ENCODE peak calls at places on chromosome 11, in four cellular contexts. O, V, R and U are unnamed samples.

GRCh38 chr11:126978911-126979310 is 21.7 kb downstream of the KIRREL3 start:
- DNase-seq in O (no peak), V (no peak), R (peak), U (no peak)

GRCh38 chr11:57644748-57645715 is 4.7 kb downstream of the YPEL4 start:
- DNase-seq in O (peak), V (peak), R (peak), U (peak)

GRCh38 chr11:46295312-46295995 is 18.0 kb downstream of the CREB3L1 start:
- DNase-seq in O (peak), V (peak), R (peak), U (peak)

GRCh38 chr11:64809781-64810241 is 540 bp downstream of the MEN1 start:
- DNase-seq in O (peak), V (no peak), R (no peak), U (no peak)

GRCh38 chr11:20913113-20913512 is 243.7 kb downstream of the NELL1 start:
- DNase-seq in O (no peak), V (no peak), R (no peak), U (no peak)

GRCh38 chr11:69541001-69541285 is 59.5 kb downstream of the LINC01488 start:
- DNase-seq in O (no peak), V (peak), R (no peak), U (no peak)

GRCh38 chr11:31800398-31801265 is 10.5 kb downstream of the PAX6 start:
- DNase-seq in O (no peak), V (no peak), R (no peak), U (no peak)

GRCh38 chr11:58726594-58727414 is 4.9 kb downstream of the GLYAT start:
- DNase-seq in O (no peak), V (no peak), R (peak), U (no peak)

GRCh38 chr11:121414141-121414918 is 37.8 kb upstream of the SORL1 start:
- DNase-seq in O (no peak), V (no peak), R (no peak), U (no peak)

GRCh38 chr11:77361184-77361583 is 59.7 kb upstream of the GDPD4 start:
- DNase-seq in O (no peak), V (peak), R (no peak), U (no peak)

GRCh38 chr11:11243790-11244469 is 109.1 kb downstream of the CSNK2A3 start:
- DNase-seq in O (peak), V (peak), R (peak), U (no peak)

GRCh38 chr11:121372028-121372427 is 79.5 kb downstream of the SC5D start:
- DNase-seq in O (no peak), V (no peak), R (no peak), U (no peak)

GRCh38 chr11:17551347-17552040 is 4.4 kb downstream of the OTOG start:
- DNase-seq in O (no peak), V (no peak), R (peak), U (no peak)

GRCh38 chr11:79062814-79063762 is 377.7 kb downstream of the TENM4 start:
- DNase-seq in O (no peak), V (peak), R (no peak), U (no peak)

GRCh38 chr11:75862437-75862836 is 47.4 kb downstream of the UVRAG start:
- DNase-seq in O (no peak), V (no peak), R (no peak), U (no peak)

GRCh38 chr11:64868904-64869570 is 9.4 kb downstream of the EHD1 start:
- DNase-seq in O (no peak), V (peak), R (peak), U (no peak)

GRCh38 chr11:120832609-120833221 is 191.2 kb upstream of the TBCEL start:
- DNase-seq in O (no peak), V (no peak), R (peak), U (peak)

GRCh38 chr11:94671553-94672366 is 96.4 kb upstream of the AMOTL1 start:
- DNase-seq in O (no peak), V (peak), R (no peak), U (no peak)

GRCh38 chr11:78022397-78023396 is at the start of gene KCTD14:
- DNase-seq in O (no peak), V (peak), R (peak), U (no peak)

GRCh38 chr11:73158356-73159051 is 16.4 kb upstream of the FCHSD2 start:
- DNase-seq in O (no peak), V (peak), R (no peak), U (no peak)

GRCh38 chr11:125952973-125953372 is 7.1 kb downstream of the VSIG10L2 start:
- DNase-seq in O (no peak), V (no peak), R (peak), U (no peak)

GRCh38 chr11:112310414-112310813 is 49.8 kb upstream of the PLET1 start:
- DNase-seq in O (no peak), V (no peak), R (no peak), U (no peak)

GRCh38 chr11:61152816-61153592 is 8.2 kb downstream of the VPS37C start:
- DNase-seq in O (no peak), V (peak), R (no peak), U (no peak)

GRCh38 chr11:46112961-46113617 is 8.2 kb downstream of the PHF21A start:
- DNase-seq in O (no peak), V (peak), R (no peak), U (peak)

GRCh38 chr11:8251767-8252295 is 11.8 kb downstream of the LMO1 start:
- DNase-seq in O (peak), V (no peak), R (no peak), U (no peak)

GRCh38 chr11:9953994-9954626 is 290.2 kb downstream of the SWAP70 start:
- DNase-seq in O (no peak), V (no peak), R (no peak), U (no peak)

GRCh38 chr11:126341760-126342161 is 13.7 kb upstream of the ST3GAL4 start:
- DNase-seq in O (no peak), V (peak), R (no peak), U (no peak)

GRCh38 chr11:43138621-43139140 is 173.1 kb upstream of the API5 start:
- DNase-seq in O (no peak), V (no peak), R (no peak), U (peak)

GRCh38 chr11:71395010-71395560 is 53.1 kb downstream of the DHCR7 start:
- DNase-seq in O (no peak), V (no peak), R (no peak), U (no peak)

GRCh38 chr11:1072116-1072820 is 2.4 kb upstream of the MUC2 start:
- DNase-seq in O (no peak), V (peak), R (no peak), U (no peak)

GRCh38 chr11:129298990-129299389 is 76.7 kb upstream of the BARX2 start:
- DNase-seq in O (no peak), V (peak), R (no peak), U (no peak)

GRCh38 chr11:12042215-12042676 is 33.8 kb upstream of the DKK3 start:
- DNase-seq in O (no peak), V (peak), R (no peak), U (no peak)

GRCh38 chr11:75107187-75107586 is 10.5 kb upstream of the OR2AT4 start:
- DNase-seq in O (no peak), V (peak), R (no peak), U (no peak)

GRCh38 chr11:73142128-73142377 is at the start of gene FCHSD2:
- DNase-seq in O (no peak), V (no peak), R (no peak), U (no peak)